ENCODE peak calls at places on chromosome 1, in eight cellular contexts. One of them, this sample, is unnamed.

GRCh38 chr1:222095606-222096475 is 354.0 kb upstream of the DUSP10 start:
- DNase-seq in hepatocyte: peak
- DNase-seq in A549: peak
- DNase-seq in dorsolateral prefrontal cortex: no peak
- DNase-seq in endothelial cell of umbilical vein: peak
- DNase-seq in choroid plexus epithelial cell: peak
- DNase-seq in pancreas: peak
- DNase-seq in lung: no peak
- DNase-seq in this sample: no peak

GRCh38 chr1:119549719-119550141 is 42.7 kb downstream of the HSD3B1 start:
- DNase-seq in dorsolateral prefrontal cortex: peak
- DNase-seq in lung: peak
- DNase-seq in choroid plexus epithelial cell: peak
- DNase-seq in pancreas: peak
- DNase-seq in hepatocyte: peak
- DNase-seq in endothelial cell of umbilical vein: peak
- DNase-seq in A549: peak
- DNase-seq in this sample: peak

GRCh38 chr1:170494369-170494768 is 37.6 kb upstream of the GORAB start:
- DNase-seq in hepatocyte: no peak
- DNase-seq in dorsolateral prefrontal cortex: no peak
- DNase-seq in A549: no peak
- DNase-seq in choroid plexus epithelial cell: peak
- DNase-seq in endothelial cell of umbilical vein: peak
- DNase-seq in pancreas: no peak
- DNase-seq in lung: no peak
- DNase-seq in this sample: no peak

GRCh38 chr1:933603-933940 is 9.8 kb downstream of the SAMD11 start:
- DNase-seq in lung: no peak
- DNase-seq in choroid plexus epithelial cell: no peak
- DNase-seq in pancreas: no peak
- DNase-seq in endothelial cell of umbilical vein: no peak
- DNase-seq in hepatocyte: no peak
- DNase-seq in dorsolateral prefrontal cortex: no peak
- DNase-seq in A549: no peak
- DNase-seq in this sample: no peak

GRCh38 chr1:158652721-158653334 is 33.7 kb downstream of the SPTA1 start:
- DNase-seq in lung: no peak
- DNase-seq in hepatocyte: no peak
- DNase-seq in A549: no peak
- DNase-seq in endothelial cell of umbilical vein: no peak
- DNase-seq in choroid plexus epithelial cell: no peak
- DNase-seq in pancreas: no peak
- DNase-seq in dorsolateral prefrontal cortex: no peak
- DNase-seq in this sample: no peak

GRCh38 chr1:30321216-30321910 is 402.0 kb downstream of the MATN1 start:
- DNase-seq in pancreas: no peak
- DNase-seq in A549: no peak
- DNase-seq in hepatocyte: no peak
- DNase-seq in lung: no peak
- DNase-seq in dorsolateral prefrontal cortex: no peak
- DNase-seq in endothelial cell of umbilical vein: no peak
- DNase-seq in choroid plexus epithelial cell: no peak
- DNase-seq in this sample: no peak

GRCh38 chr1:112701227-112702066 is 5.5 kb downstream of the RHOC start:
- DNase-seq in A549: no peak
- DNase-seq in pancreas: no peak
- DNase-seq in choroid plexus epithelial cell: no peak
- DNase-seq in hepatocyte: no peak
- DNase-seq in endothelial cell of umbilical vein: no peak
- DNase-seq in dorsolateral prefrontal cortex: no peak
- DNase-seq in lung: no peak
- DNase-seq in this sample: no peak

GRCh38 chr1:230191839-230192238 is 124.8 kb downstream of the GALNT2 start:
- DNase-seq in pancreas: no peak
- DNase-seq in lung: no peak
- DNase-seq in A549: no peak
- DNase-seq in choroid plexus epithelial cell: no peak
- DNase-seq in endothelial cell of umbilical vein: no peak
- DNase-seq in dorsolateral prefrontal cortex: no peak
- DNase-seq in hepatocyte: no peak
- DNase-seq in this sample: no peak

GRCh38 chr1:118077331-118078055 is 107.5 kb downstream of the SPAG17 start:
- DNase-seq in choroid plexus epithelial cell: peak
- DNase-seq in pancreas: no peak
- DNase-seq in endothelial cell of umbilical vein: peak
- DNase-seq in hepatocyte: peak
- DNase-seq in dorsolateral prefrontal cortex: no peak
- DNase-seq in A549: peak
- DNase-seq in lung: no peak
- DNase-seq in this sample: no peak

GRCh38 chr1:97849350-97850339 is 71.2 kb downstream of the DPYD start:
- DNase-seq in lung: no peak
- DNase-seq in choroid plexus epithelial cell: peak
- DNase-seq in hepatocyte: peak
- DNase-seq in A549: peak
- DNase-seq in dorsolateral prefrontal cortex: no peak
- DNase-seq in pancreas: no peak
- DNase-seq in endothelial cell of umbilical vein: peak
- DNase-seq in this sample: peak

GRCh38 chr1:11787251-11787803 is 18.4 kb downstream of the MTHFR start:
- DNase-seq in dorsolateral prefrontal cortex: no peak
- DNase-seq in lung: peak
- DNase-seq in choroid plexus epithelial cell: peak
- DNase-seq in hepatocyte: peak
- DNase-seq in pancreas: peak
- DNase-seq in endothelial cell of umbilical vein: peak
- DNase-seq in A549: peak
- DNase-seq in this sample: no peak

GRCh38 chr1:23007106-23007505 is 8.5 kb downstream of the TEX46 start:
- DNase-seq in A549: no peak
- DNase-seq in hepatocyte: no peak
- DNase-seq in pancreas: no peak
- DNase-seq in endothelial cell of umbilical vein: no peak
- DNase-seq in dorsolateral prefrontal cortex: no peak
- DNase-seq in choroid plexus epithelial cell: no peak
- DNase-seq in lung: no peak
- DNase-seq in this sample: no peak

GRCh38 chr1:23013657-23014056 is 2.0 kb downstream of the TEX46 start:
- DNase-seq in choroid plexus epithelial cell: no peak
- DNase-seq in A549: peak
- DNase-seq in hepatocyte: no peak
- DNase-seq in lung: no peak
- DNase-seq in dorsolateral prefrontal cortex: no peak
- DNase-seq in endothelial cell of umbilical vein: no peak
- DNase-seq in pancreas: no peak
- DNase-seq in this sample: peak

GRCh38 chr1:23008901-23009300 is 6.8 kb downstream of the TEX46 start:
- DNase-seq in A549: no peak
- DNase-seq in hepatocyte: no peak
- DNase-seq in endothelial cell of umbilical vein: no peak
- DNase-seq in dorsolateral prefrontal cortex: no peak
- DNase-seq in lung: no peak
- DNase-seq in pancreas: no peak
- DNase-seq in choroid plexus epithelial cell: no peak
- DNase-seq in this sample: no peak

DNA sequence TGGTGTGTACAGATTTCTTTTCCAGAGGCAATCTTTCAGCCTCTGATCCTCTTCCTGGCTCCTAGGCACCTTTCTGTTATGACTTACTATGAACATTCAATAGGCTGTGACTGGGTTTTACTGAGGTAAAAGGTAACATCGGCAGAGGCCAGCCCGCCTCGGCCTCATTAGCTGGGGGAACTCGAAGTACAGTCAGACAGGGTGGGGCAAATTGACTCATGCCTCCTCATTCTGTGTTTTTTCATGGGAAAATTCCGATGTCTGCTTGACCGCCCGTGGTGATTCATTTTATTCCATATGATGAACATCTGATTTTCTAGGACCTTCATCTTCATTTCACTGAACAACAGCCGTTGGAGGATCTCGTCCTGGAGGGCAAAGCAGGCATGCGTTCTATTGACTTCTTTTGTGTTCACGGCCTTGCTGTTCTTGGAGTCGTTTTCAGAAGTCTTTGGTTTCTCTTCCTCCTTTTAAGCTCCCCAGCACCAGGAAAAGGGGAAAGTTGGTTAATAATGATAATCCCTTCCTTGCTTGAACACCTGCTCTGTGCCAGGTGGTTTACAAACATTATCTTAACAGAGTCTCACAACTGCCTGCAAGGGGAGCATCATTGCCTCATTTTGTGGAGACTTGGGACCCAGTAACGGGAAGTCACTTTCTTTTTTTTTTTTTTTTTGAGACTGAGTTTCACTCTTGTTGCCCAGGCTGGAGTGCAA is 4.8 kb downstream of the TEX46 start:
- DNase-seq in dorsolateral prefrontal cortex: no peak
- DNase-seq in pancreas: no peak
- DNase-seq in hepatocyte: peak
- DNase-seq in endothelial cell of umbilical vein: no peak
- DNase-seq in lung: no peak
- DNase-seq in choroid plexus epithelial cell: peak
- DNase-seq in A549: peak
- DNase-seq in this sample: peak
- H3K4me3 ChIP-seq in dorsolateral prefrontal cortex: no peak
- H3K4me3 ChIP-seq in pancreas: no peak
- H3K4me3 ChIP-seq in hepatocyte: no peak
- H3K4me3 ChIP-seq in endothelial cell of umbilical vein: no peak
- H3K4me3 ChIP-seq in lung: no peak
- H3K4me3 ChIP-seq in choroid plexus epithelial cell: no peak
- H3K4me3 ChIP-seq in A549: no peak
- H3K4me3 ChIP-seq in this sample: no peak

GRCh38 chr1:14571810-14572767 is 26.4 kb upstream of the KAZN start:
- DNase-seq in dorsolateral prefrontal cortex: no peak
- DNase-seq in endothelial cell of umbilical vein: no peak
- DNase-seq in lung: no peak
- DNase-seq in pancreas: no peak
- DNase-seq in A549: no peak
- DNase-seq in choroid plexus epithelial cell: peak
- DNase-seq in hepatocyte: peak
- DNase-seq in this sample: no peak
- TF ChIP-seq CTCF in dorsolateral prefrontal cortex: no peak
- TF ChIP-seq CTCF in endothelial cell of umbilical vein: no peak
- TF ChIP-seq CTCF in lung: no peak
- TF ChIP-seq CTCF in pancreas: no peak
- TF ChIP-seq CTCF in A549: no peak
- TF ChIP-seq CTCF in choroid plexus epithelial cell: peak
- TF ChIP-seq CTCF in hepatocyte: peak
- TF ChIP-seq CTCF in this sample: peak

GRCh38 chr1:205449750-205450443 is 5.9 kb downstream of the BLACAT1 start:
- DNase-seq in lung: peak
- DNase-seq in choroid plexus epithelial cell: peak
- DNase-seq in endothelial cell of umbilical vein: no peak
- DNase-seq in pancreas: peak
- DNase-seq in A549: peak
- DNase-seq in dorsolateral prefrontal cortex: no peak
- DNase-seq in hepatocyte: peak
- DNase-seq in this sample: peak
- H3K4me3 ChIP-seq in lung: no peak
- H3K4me3 ChIP-seq in choroid plexus epithelial cell: no peak
- H3K4me3 ChIP-seq in endothelial cell of umbilical vein: no peak
- H3K4me3 ChIP-seq in pancreas: peak
- H3K4me3 ChIP-seq in A549: no peak
- H3K4me3 ChIP-seq in dorsolateral prefrontal cortex: no peak
- H3K4me3 ChIP-seq in hepatocyte: no peak
- H3K4me3 ChIP-seq in this sample: peak

DNA sequence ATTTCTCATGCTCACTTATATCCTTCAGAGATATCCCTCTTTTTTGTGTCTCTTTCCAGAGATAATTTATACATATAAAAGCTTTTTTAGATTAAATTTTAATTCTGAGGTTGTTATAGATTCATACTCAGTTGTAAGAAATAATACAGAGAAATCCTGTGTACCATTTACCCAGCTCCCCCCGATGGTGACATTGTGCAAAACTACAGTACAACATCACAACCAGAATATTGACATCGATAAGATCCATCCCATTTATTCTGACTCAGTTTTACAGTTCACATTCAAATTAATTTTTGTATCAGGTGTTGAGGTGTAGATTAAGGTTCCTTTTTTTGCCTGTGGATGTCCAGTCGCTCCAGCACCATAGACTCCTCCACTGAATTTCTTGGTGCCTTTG is 14.3 kb downstream of the DMRTB1 start:
- DNase-seq in endothelial cell of umbilical vein: no peak
- DNase-seq in dorsolateral prefrontal cortex: no peak
- DNase-seq in lung: no peak
- DNase-seq in hepatocyte: no peak
- DNase-seq in pancreas: no peak
- DNase-seq in A549: no peak
- DNase-seq in choroid plexus epithelial cell: peak
- DNase-seq in this sample: no peak
- TF ChIP-seq CTCF in endothelial cell of umbilical vein: peak
- TF ChIP-seq CTCF in dorsolateral prefrontal cortex: no peak
- TF ChIP-seq CTCF in lung: no peak
- TF ChIP-seq CTCF in hepatocyte: peak
- TF ChIP-seq CTCF in pancreas: no peak
- TF ChIP-seq CTCF in A549: no peak
- TF ChIP-seq CTCF in choroid plexus epithelial cell: peak
- TF ChIP-seq CTCF in this sample: peak

GRCh38 chr1:197912739-197913494 is 4.3 kb upstream of the LHX9 start:
- DNase-seq in A549: no peak
- DNase-seq in lung: no peak
- DNase-seq in dorsolateral prefrontal cortex: no peak
- DNase-seq in pancreas: no peak
- DNase-seq in endothelial cell of umbilical vein: no peak
- DNase-seq in choroid plexus epithelial cell: no peak
- DNase-seq in hepatocyte: no peak
- DNase-seq in this sample: no peak
- H3K4me3 ChIP-seq in A549: no peak
- H3K4me3 ChIP-seq in lung: no peak
- H3K4me3 ChIP-seq in dorsolateral prefrontal cortex: no peak
- H3K4me3 ChIP-seq in pancreas: peak
- H3K4me3 ChIP-seq in endothelial cell of umbilical vein: no peak
- H3K4me3 ChIP-seq in choroid plexus epithelial cell: no peak
- H3K4me3 ChIP-seq in hepatocyte: no peak
- H3K4me3 ChIP-seq in this sample: no peak

GRCh38 chr1:209080170-209080781 is 503.2 kb upstream of the CAMK1G start:
- DNase-seq in pancreas: no peak
- DNase-seq in hepatocyte: no peak
- DNase-seq in choroid plexus epithelial cell: peak
- DNase-seq in dorsolateral prefrontal cortex: no peak
- DNase-seq in lung: no peak
- DNase-seq in A549: peak
- DNase-seq in endothelial cell of umbilical vein: no peak
- DNase-seq in this sample: peak

GRCh38 chr1:209074575-209075250 is 508.8 kb upstream of the CAMK1G start:
- DNase-seq in A549: no peak
- DNase-seq in pancreas: no peak
- DNase-seq in lung: no peak
- DNase-seq in hepatocyte: no peak
- DNase-seq in dorsolateral prefrontal cortex: no peak
- DNase-seq in endothelial cell of umbilical vein: no peak
- DNase-seq in choroid plexus epithelial cell: no peak
- DNase-seq in this sample: no peak

GRCh38 chr1:209072481-209072880 is 511.0 kb upstream of the CAMK1G start:
- DNase-seq in choroid plexus epithelial cell: no peak
- DNase-seq in A549: no peak
- DNase-seq in endothelial cell of umbilical vein: no peak
- DNase-seq in lung: no peak
- DNase-seq in pancreas: no peak
- DNase-seq in dorsolateral prefrontal cortex: no peak
- DNase-seq in hepatocyte: no peak
- DNase-seq in this sample: peak

GRCh38 chr1:209073879-209074278 is 509.6 kb upstream of the CAMK1G start:
- DNase-seq in A549: no peak
- DNase-seq in lung: no peak
- DNase-seq in endothelial cell of umbilical vein: no peak
- DNase-seq in pancreas: no peak
- DNase-seq in choroid plexus epithelial cell: no peak
- DNase-seq in hepatocyte: no peak
- DNase-seq in dorsolateral prefrontal cortex: no peak
- DNase-seq in this sample: no peak

GRCh38 chr1:209076688-209077087 is 506.8 kb upstream of the CAMK1G start:
- DNase-seq in dorsolateral prefrontal cortex: no peak
- DNase-seq in hepatocyte: no peak
- DNase-seq in pancreas: no peak
- DNase-seq in A549: peak
- DNase-seq in endothelial cell of umbilical vein: peak
- DNase-seq in lung: no peak
- DNase-seq in choroid plexus epithelial cell: peak
- DNase-seq in this sample: no peak
- TF ChIP-seq CTCF in dorsolateral prefrontal cortex: no peak
- TF ChIP-seq CTCF in hepatocyte: peak
- TF ChIP-seq CTCF in pancreas: peak
- TF ChIP-seq CTCF in A549: peak
- TF ChIP-seq CTCF in endothelial cell of umbilical vein: peak
- TF ChIP-seq CTCF in lung: no peak
- TF ChIP-seq CTCF in choroid plexus epithelial cell: no peak
- TF ChIP-seq CTCF in this sample: peak